ENCODE peak calls at places on chromosome 20, in five cellular contexts. H is IMR-90, P is mesenchymal stem cell, B is H9, X is H1. L is an unnamed sample.
A peak's percentile ranks its signal among the peaks of the same experiment; 100 is the strongest.

GRCh38 chr20:57313951-57314350 is 15.7 kb upstream of the SPO11 start:
- DNase-seq in X (no peak), H (no peak), B (no peak), P (no peak), L (no peak)

GRCh38 chr20:58829531-58829941 is 21.2 kb downstream of the GNAS-AS1 start:
- DNase-seq in H (peak; percentile 4), B (no peak), P (no peak), X (no peak), L (no peak)

GRCh38 chr20:43915209-43916072 is 789 bp downstream of the TOX2 start:
- DNase-seq in X (peak; percentile 78), H (peak; percentile 23), B (peak; percentile 68), P (peak; percentile 64), L (peak; percentile 54)

GRCh38 chr20:49570828-49571552 is 3.1 kb upstream of the PTGIS start:
- DNase-seq in P (no peak), B (no peak), H (peak; percentile 54), X (no peak), L (no peak)

GRCh38 chr20:9147553-9148024 is 78.7 kb downstream of the PLCB4 start:
- DNase-seq in B (no peak), H (peak; percentile 73), X (no peak), P (peak; percentile 69), L (no peak)

GRCh38 chr20:12914804-12915203 is 94.0 kb upstream of the SPTLC3 start:
- DNase-seq in P (no peak), B (no peak), X (no peak), H (no peak), L (no peak)

GRCh38 chr20:53828673-53829085 is 235.0 kb upstream of the ZNF217 start:
- DNase-seq in X (no peak), P (peak; percentile 91), H (peak; percentile 95), B (no peak), L (peak; percentile 67)

GRCh38 chr20:1934578-1935573 is 39.7 kb downstream of the SIRPA start:
- DNase-seq in H (peak; percentile 78), B (no peak), P (peak; percentile 90), X (no peak), L (no peak)

GRCh38 chr20:33659341-33660034 is 2.6 kb upstream of the C20orf144 start:
- DNase-seq in H (no peak), B (no peak), X (no peak), P (no peak), L (no peak)

GRCh38 chr20:36184816-36185776 is 30.6 kb downstream of the EPB41L1 start:
- DNase-seq in P (no peak), H (no peak), B (no peak), X (no peak), L (no peak)
- H3K23ac ChIP-seq in P (no peak overlapping the region), H (no peak overlapping the region), B (no peak overlapping the region), X (no peak overlapping the region), L (no peak overlapping the region)

DNA sequence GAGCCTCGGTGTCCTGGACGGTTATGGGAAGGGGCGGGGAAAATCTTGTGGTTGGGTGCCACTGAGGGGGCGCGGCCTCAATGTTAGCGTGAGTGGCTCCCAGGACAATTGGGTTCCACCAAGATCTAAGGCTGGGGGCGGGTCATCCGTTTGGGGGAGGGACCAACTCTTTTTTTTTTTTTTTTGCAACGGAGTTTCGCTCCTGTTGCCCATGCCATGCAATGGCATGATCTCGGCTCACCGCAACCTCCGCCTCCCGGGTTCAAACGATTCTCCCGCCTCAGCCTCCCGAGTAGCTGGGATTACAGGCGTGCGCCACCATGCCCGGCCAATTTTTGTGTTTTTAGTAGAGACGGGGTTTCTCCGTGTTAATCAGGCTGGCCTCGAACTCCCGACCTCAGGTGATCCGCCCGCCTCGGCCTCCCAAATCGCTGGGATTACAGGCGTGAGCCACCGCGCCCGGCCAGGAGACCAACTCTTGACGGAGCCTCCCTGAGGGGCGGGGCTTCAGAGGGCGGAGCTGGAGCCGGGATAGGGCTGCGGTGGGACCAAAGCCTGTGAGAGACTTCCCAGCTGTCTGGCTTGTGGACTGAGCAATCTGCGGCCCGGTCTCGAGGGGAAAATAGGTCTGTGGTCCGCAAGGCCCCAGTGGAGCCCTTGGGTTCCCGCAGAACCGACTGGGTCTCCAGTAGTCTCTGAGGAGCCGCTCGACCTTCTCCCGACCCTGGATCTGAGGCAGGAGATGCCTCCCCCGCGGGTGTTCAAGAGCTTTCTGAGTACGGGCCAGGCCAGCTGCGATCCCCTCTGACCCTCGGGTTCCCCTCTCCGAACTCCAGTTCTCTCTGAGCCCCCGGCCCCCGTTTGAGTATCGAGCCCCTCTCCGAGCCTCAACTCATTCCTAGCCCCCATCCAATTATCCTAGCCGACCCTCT is 1.1 kb downstream of the SPAG4 start:
- DNase-seq in B (peak; percentile 91), X (peak; percentile 88), P (peak; percentile 100), H (peak; percentile 99), L (peak; percentile 86)
- H2BK15ac ChIP-seq in B (no peak overlapping the region), X (no peak overlapping the region), P (no peak overlapping the region), H (no peak overlapping the region), L (no peak overlapping the region)

GRCh38 chr20:22584922-22585785 is 782 bp upstream of the FOXA2 start:
- DNase-seq in X (peak; percentile 71), B (peak; percentile 55), H (no peak), P (no peak), L (peak; percentile 63)

GRCh38 chr20:22585786-22586493 is 1.6 kb upstream of the FOXA2 start:
- DNase-seq in X (no peak), P (no peak), B (no peak), H (no peak), L (no peak)

GRCh38 chr20:22584630-22584921 is 204 bp upstream of the FOXA2 start:
- DNase-seq in H (no peak), B (peak; percentile 83), X (peak; percentile 79), P (no peak), L (peak; percentile 84)

GRCh38 chr20:22583773-22584629 is at the start of gene FOXA2:
- DNase-seq in X (peak; percentile 69), B (peak; percentile 75), P (no peak), H (no peak), L (peak; percentile 90)

GRCh38 chr20:22586645-22587310 is 2.4 kb upstream of the FOXA2 start:
- DNase-seq in B (peak; percentile 77), X (peak; percentile 90), P (no peak), H (no peak), L (peak; percentile 75)
- H3K23ac ChIP-seq in B (no peak overlapping the region), X (no peak overlapping the region), P (no peak overlapping the region), H (no peak overlapping the region), L (no peak overlapping the region)

GRCh38 chr20:63754008-63754407 is 14.4 kb downstream of the SLC2A4RG start:
- DNase-seq in H (no peak), B (peak; percentile 38), X (no peak), P (no peak), L (no peak)

GRCh38 chr20:63751471-63752271 is 12.1 kb downstream of the SLC2A4RG start:
- DNase-seq in B (peak; percentile 74), H (no peak), P (no peak), X (no peak), L (no peak)

GRCh38 chr20:63752411-63753101 is 13.0 kb downstream of the SLC2A4RG start:
- DNase-seq in H (no peak), X (no peak), P (no peak), B (peak; percentile 57), L (no peak)

GRCh38 chr20:63750807-63751470 is 11.4 kb downstream of the SLC2A4RG start:
- DNase-seq in B (peak; percentile 55), X (no peak), P (no peak), H (no peak), L (no peak)

DNA sequence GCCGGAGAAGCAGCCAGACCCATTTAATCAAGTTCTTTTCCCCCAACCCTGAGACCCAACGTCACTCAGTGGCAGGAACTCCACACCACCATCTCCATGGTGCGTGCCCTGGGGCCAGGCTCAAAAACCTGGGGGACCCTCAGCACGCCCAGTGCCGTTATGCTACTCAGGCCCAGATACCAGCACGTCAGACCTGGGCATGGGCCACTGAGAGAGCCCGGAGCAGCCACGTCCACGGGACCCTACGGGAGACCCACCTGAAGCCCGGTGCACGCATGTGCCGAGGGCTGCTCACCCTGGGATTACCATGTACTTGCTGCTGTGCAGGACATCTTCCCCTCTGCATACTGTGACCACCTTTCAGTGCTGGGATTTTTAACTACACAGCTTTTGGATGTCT is 13.8 kb downstream of the SLC2A4RG start:
- DNase-seq in B (peak; percentile 27), X (no peak), H (no peak), P (no peak), L (no peak)
- H2BK15ac ChIP-seq in B (no peak overlapping the region), X (no peak overlapping the region), H (no peak overlapping the region), P (no peak overlapping the region), L (no peak overlapping the region)

GRCh38 chr20:16415079-16415478 is 158.2 kb downstream of the KIF16B start:
- DNase-seq in X (no peak), P (peak; percentile 44), B (no peak), H (peak; percentile 54), L (no peak)
- H3K23ac ChIP-seq in X (no peak overlapping the region), P (no peak overlapping the region), B (no peak overlapping the region), H (no peak overlapping the region), L (no peak overlapping the region)